ENCODE peak calls at places on chromosome 6, in six cellular contexts. D, W, K, C, P and V are unnamed samples.
A peak's percentile ranks its signal among the peaks of the same experiment; 100 is the strongest.

GRCh38 chr6:105014448-105014847 is 57.5 kb downstream of the LIN28B start:
- DNase-seq in W (peak; percentile 6), K (no peak), C (no peak), D (no peak), P (no peak), V (no peak)

GRCh38 chr6:89267918-89268317 is 47.2 kb downstream of the GABRR2 start:
- DNase-seq in P (no peak), D (no peak), K (no peak), W (no peak), C (no peak), V (no peak)

GRCh38 chr6:117956386-117956785 is 49.3 kb downstream of the SLC35F1 start:
- DNase-seq in P (no peak), C (peak; percentile 21), K (no peak), D (no peak), W (no peak), V (no peak)

GRCh38 chr6:144211160-144211559 is 60.8 kb downstream of the STX11 start:
- DNase-seq in K (no peak), C (no peak), P (no peak), D (no peak), W (no peak), V (no peak)

GRCh38 chr6:48101277-48101676 is 9.7 kb downstream of the PTCHD4 start:
- DNase-seq in C (peak; percentile 15), K (no peak), P (peak; percentile 54), D (no peak), W (no peak), V (peak; percentile 62)

GRCh38 chr6:127547909-127548649 is 28.9 kb upstream of the C6orf58 start:
- DNase-seq in K (no peak), D (no peak), W (no peak), C (peak; percentile 47), P (peak; percentile 46), V (no peak)

GRCh38 chr6:157346371-157346770 is 23.1 kb upstream of the TMEM242 start:
- DNase-seq in D (no peak), C (no peak), P (no peak), W (no peak), K (no peak), V (no peak)

GRCh38 chr6:105872244-105872643 is 213.9 kb upstream of the PRDM1 start:
- DNase-seq in D (no peak), W (no peak), P (no peak), K (no peak), C (no peak), V (no peak)

GRCh38 chr6:33277663-33278391 is 904 bp downstream of the B3GALT4 start:
- DNase-seq in P (peak; percentile 55), K (no peak), C (peak; percentile 38), W (no peak), D (peak; percentile 25), V (no peak)

GRCh38 chr6:165571068-165571682 is 91.9 kb downstream of the PDE10A start:
- DNase-seq in D (no peak), C (no peak), K (no peak), P (no peak), W (no peak), V (peak; percentile 22)

GRCh38 chr6:113635222-113635970 is 221.7 kb upstream of the MARCKS start:
- DNase-seq in K (no peak), D (no peak), W (no peak), P (no peak), C (no peak), V (no peak)

GRCh38 chr6:13908955-13909381 is 15.8 kb upstream of the RNF182 start:
- DNase-seq in D (peak; percentile 41), P (peak; percentile 84), W (peak; percentile 15), K (no peak), C (peak; percentile 72), V (peak; percentile 77)

GRCh38 chr6:24566020-24566752 is 71.4 kb downstream of the ALDH5A1 start:
- DNase-seq in C (peak; percentile 23), D (no peak), W (no peak), K (no peak), P (peak; percentile 56), V (peak; percentile 8)

GRCh38 chr6:53647437-53648094 is 18.0 kb downstream of the KLHL31 start:
- DNase-seq in K (no peak), P (peak; percentile 9), W (no peak), C (no peak), D (no peak), V (no peak)

GRCh38 chr6:139881251-139881650 is 506.8 kb upstream of the CITED2 start:
- DNase-seq in P (no peak), K (no peak), W (no peak), C (no peak), D (no peak), V (no peak)

GRCh38 chr6:17984822-17985660 is 2.4 kb downstream of the KIF13A start:
- DNase-seq in K (no peak), W (no peak), C (no peak), D (no peak), P (no peak), V (no peak)

GRCh38 chr6:162151050-162151658 is 576.4 kb downstream of the PRKN start:
- DNase-seq in C (no peak), D (no peak), P (peak; percentile 1), W (no peak), K (no peak), V (peak; percentile 61)

GRCh38 chr6:34555328-34555727 is 801 bp downstream of the SPDEF start:
- DNase-seq in P (no peak), C (no peak), K (no peak), D (no peak), W (no peak), V (no peak)

GRCh38 chr6:163349696-163350095 is 64.8 kb upstream of the QKI start:
- DNase-seq in P (no peak), K (no peak), W (no peak), D (no peak), C (no peak), V (no peak)

GRCh38 chr6:118722820-118723526 is 71.6 kb upstream of the CEP85L start:
- DNase-seq in P (peak; percentile 70), W (no peak), K (no peak), C (peak; percentile 28), D (no peak), V (no peak)

GRCh38 chr6:118581489-118581959 is 33.4 kb downstream of the PLN start:
- DNase-seq in W (no peak), K (no peak), D (no peak), P (peak; percentile 76), C (no peak), V (peak; percentile 46)

GRCh38 chr6:2162089-2162465 is 83.3 kb downstream of the GMDS start:
- DNase-seq in D (no peak), K (no peak), C (no peak), W (no peak), P (no peak), V (no peak)

GRCh38 chr6:107550241-107550840 is 60.4 kb downstream of the SOBP start:
- DNase-seq in D (no peak), K (no peak), C (no peak), P (no peak), W (no peak), V (no peak)

GRCh38 chr6:41713161-41713649 is 22.2 kb downstream of the TFEB start:
- DNase-seq in W (no peak), P (peak; percentile 66), D (no peak), K (no peak), C (no peak), V (peak; percentile 94)

GRCh38 chr6:145904878-145905277 is 59.3 kb downstream of the SHPRH start:
- DNase-seq in P (no peak), W (no peak), D (no peak), K (no peak), C (peak; percentile 25), V (no peak)

GRCh38 chr6:53437557-53438202 is 88.9 kb upstream of the ELOVL5 start:
- DNase-seq in P (peak; percentile 89), C (peak; percentile 84), D (peak; percentile 42), W (peak; percentile 11), K (peak; percentile 13), V (peak; percentile 71)

GRCh38 chr6:90463359-90463758 is 123.5 kb downstream of the MAP3K7 start:
- DNase-seq in K (no peak), P (no peak), C (no peak), D (no peak), W (no peak), V (no peak)

GRCh38 chr6:156423075-156423474 is 354.1 kb upstream of the ARID1B start:
- DNase-seq in C (no peak), P (no peak), W (no peak), D (no peak), K (no peak), V (no peak)